ENCODE peak calls at places on chromosomes 13 and 19, in eight cellular contexts. One of them, this sample, is unnamed.
A peak's percentile ranks its signal among the peaks of the same experiment; 100 is the strongest.

GRCh38 chr19:45391346-45391745 is 13.5 kb downstream of the PPP1R13L start:
- DNase-seq in A172: no peak
- DNase-seq in heart right ventricle: no peak
- DNase-seq in stimulated activated CD8-positive, alpha-beta memory T cell treated with anti-CD3 and anti-CD28 coated beads, Interleukin-4, amount 100 ng/mL, for 24 hours: no peak
- DNase-seq in central memory CD4-positive, alpha-beta T cell: no peak
- DNase-seq in stimulated activated CD4-positive, alpha-beta T cell treated with anti-CD3 and anti-CD28 coated beads, Interleukin-15, amount 100 ng/mL, for 1 hour: no peak
- DNase-seq in SK-MEL-5: peak; percentile 59
- DNase-seq in pancreas: peak; percentile 16
- DNase-seq in this sample: no peak

GRCh38 chr19:14361824-14362223 is 19.4 kb upstream of the ADGRE5 start:
- DNase-seq in A172: no peak
- DNase-seq in heart right ventricle: no peak
- DNase-seq in stimulated activated CD8-positive, alpha-beta memory T cell treated with anti-CD3 and anti-CD28 coated beads, Interleukin-4, amount 100 ng/mL, for 24 hours: no peak
- DNase-seq in central memory CD4-positive, alpha-beta T cell: peak; percentile 48
- DNase-seq in stimulated activated CD4-positive, alpha-beta T cell treated with anti-CD3 and anti-CD28 coated beads, Interleukin-15, amount 100 ng/mL, for 1 hour: no peak
- DNase-seq in SK-MEL-5: peak; percentile 42
- DNase-seq in pancreas: no peak
- DNase-seq in this sample: no peak

GRCh38 chr13:105732946-105733529 is 802.4 kb downstream of the EFNB2 start:
- DNase-seq in A172: no peak
- DNase-seq in heart right ventricle: no peak
- DNase-seq in stimulated activated CD8-positive, alpha-beta memory T cell treated with anti-CD3 and anti-CD28 coated beads, Interleukin-4, amount 100 ng/mL, for 24 hours: no peak
- DNase-seq in central memory CD4-positive, alpha-beta T cell: no peak
- DNase-seq in stimulated activated CD4-positive, alpha-beta T cell treated with anti-CD3 and anti-CD28 coated beads, Interleukin-15, amount 100 ng/mL, for 1 hour: no peak
- DNase-seq in SK-MEL-5: no peak
- DNase-seq in pancreas: no peak
- DNase-seq in this sample: no peak

GRCh38 chr19:48329167-48329891 is 4.0 kb downstream of the EMP3 start:
- DNase-seq in A172: no peak
- DNase-seq in heart right ventricle: no peak
- DNase-seq in stimulated activated CD8-positive, alpha-beta memory T cell treated with anti-CD3 and anti-CD28 coated beads, Interleukin-4, amount 100 ng/mL, for 24 hours: peak; percentile 16
- DNase-seq in central memory CD4-positive, alpha-beta T cell: peak; percentile 47
- DNase-seq in stimulated activated CD4-positive, alpha-beta T cell treated with anti-CD3 and anti-CD28 coated beads, Interleukin-15, amount 100 ng/mL, for 1 hour: no peak
- DNase-seq in SK-MEL-5: peak; percentile 56
- DNase-seq in pancreas: no peak
- DNase-seq in this sample: no peak

GRCh38 chr13:45861352-45861751 is 9.8 kb upstream of the SIAH3 start:
- DNase-seq in A172: peak; percentile 8
- DNase-seq in heart right ventricle: no peak
- DNase-seq in stimulated activated CD8-positive, alpha-beta memory T cell treated with anti-CD3 and anti-CD28 coated beads, Interleukin-4, amount 100 ng/mL, for 24 hours: no peak
- DNase-seq in central memory CD4-positive, alpha-beta T cell: no peak
- DNase-seq in stimulated activated CD4-positive, alpha-beta T cell treated with anti-CD3 and anti-CD28 coated beads, Interleukin-15, amount 100 ng/mL, for 1 hour: no peak
- DNase-seq in SK-MEL-5: no peak
- DNase-seq in pancreas: no peak
- DNase-seq in this sample: no peak

GRCh38 chr13:111893071-111893606 is 173.8 kb upstream of the SOX1 start:
- DNase-seq in A172: no peak
- DNase-seq in heart right ventricle: no peak
- DNase-seq in stimulated activated CD8-positive, alpha-beta memory T cell treated with anti-CD3 and anti-CD28 coated beads, Interleukin-4, amount 100 ng/mL, for 24 hours: no peak
- DNase-seq in central memory CD4-positive, alpha-beta T cell: no peak
- DNase-seq in stimulated activated CD4-positive, alpha-beta T cell treated with anti-CD3 and anti-CD28 coated beads, Interleukin-15, amount 100 ng/mL, for 1 hour: no peak
- DNase-seq in SK-MEL-5: no peak
- DNase-seq in pancreas: no peak
- DNase-seq in this sample: no peak

GRCh38 chr19:33260628-33261418 is 35.2 kb upstream of the SLC7A10 start:
- DNase-seq in A172: no peak
- DNase-seq in heart right ventricle: no peak
- DNase-seq in stimulated activated CD8-positive, alpha-beta memory T cell treated with anti-CD3 and anti-CD28 coated beads, Interleukin-4, amount 100 ng/mL, for 24 hours: no peak
- DNase-seq in central memory CD4-positive, alpha-beta T cell: no peak
- DNase-seq in stimulated activated CD4-positive, alpha-beta T cell treated with anti-CD3 and anti-CD28 coated beads, Interleukin-15, amount 100 ng/mL, for 1 hour: no peak
- DNase-seq in SK-MEL-5: no peak
- DNase-seq in pancreas: peak; percentile 40
- DNase-seq in this sample: no peak

GRCh38 chr13:78382481-78382880 is 220.9 kb downstream of the POU4F1 start:
- DNase-seq in A172: no peak
- DNase-seq in heart right ventricle: peak; percentile 8
- DNase-seq in stimulated activated CD8-positive, alpha-beta memory T cell treated with anti-CD3 and anti-CD28 coated beads, Interleukin-4, amount 100 ng/mL, for 24 hours: no peak
- DNase-seq in central memory CD4-positive, alpha-beta T cell: no peak
- DNase-seq in stimulated activated CD4-positive, alpha-beta T cell treated with anti-CD3 and anti-CD28 coated beads, Interleukin-15, amount 100 ng/mL, for 1 hour: no peak
- DNase-seq in SK-MEL-5: no peak
- DNase-seq in pancreas: no peak
- DNase-seq in this sample: no peak

GRCh38 chr13:94414141-94414540 is 65.3 kb downstream of the DCT start:
- DNase-seq in A172: no peak
- DNase-seq in heart right ventricle: no peak
- DNase-seq in stimulated activated CD8-positive, alpha-beta memory T cell treated with anti-CD3 and anti-CD28 coated beads, Interleukin-4, amount 100 ng/mL, for 24 hours: no peak
- DNase-seq in central memory CD4-positive, alpha-beta T cell: no peak
- DNase-seq in stimulated activated CD4-positive, alpha-beta T cell treated with anti-CD3 and anti-CD28 coated beads, Interleukin-15, amount 100 ng/mL, for 1 hour: no peak
- DNase-seq in SK-MEL-5: no peak
- DNase-seq in pancreas: no peak
- DNase-seq in this sample: no peak

GRCh38 chr19:16626796-16627193 is 1.2 kb downstream of the MED26 start:
- DNase-seq in A172: no peak
- DNase-seq in heart right ventricle: no peak
- DNase-seq in stimulated activated CD8-positive, alpha-beta memory T cell treated with anti-CD3 and anti-CD28 coated beads, Interleukin-4, amount 100 ng/mL, for 24 hours: no peak
- DNase-seq in central memory CD4-positive, alpha-beta T cell: peak; percentile 7
- DNase-seq in stimulated activated CD4-positive, alpha-beta T cell treated with anti-CD3 and anti-CD28 coated beads, Interleukin-15, amount 100 ng/mL, for 1 hour: no peak
- DNase-seq in SK-MEL-5: no peak
- DNase-seq in pancreas: no peak
- DNase-seq in this sample: no peak

GRCh38 chr19:19606021-19606420 is 12.5 kb downstream of the PBX4 start:
- DNase-seq in A172: peak; percentile 92
- DNase-seq in heart right ventricle: no peak
- DNase-seq in stimulated activated CD8-positive, alpha-beta memory T cell treated with anti-CD3 and anti-CD28 coated beads, Interleukin-4, amount 100 ng/mL, for 24 hours: no peak
- DNase-seq in central memory CD4-positive, alpha-beta T cell: peak; percentile 77
- DNase-seq in stimulated activated CD4-positive, alpha-beta T cell treated with anti-CD3 and anti-CD28 coated beads, Interleukin-15, amount 100 ng/mL, for 1 hour: no peak
- DNase-seq in SK-MEL-5: no peak
- DNase-seq in pancreas: no peak
- DNase-seq in this sample: no peak

GRCh38 chr13:32426981-32427851 is 714 bp downstream of the N4BP2L1 start:
- DNase-seq in A172: no peak
- DNase-seq in heart right ventricle: peak; percentile 31
- DNase-seq in stimulated activated CD8-positive, alpha-beta memory T cell treated with anti-CD3 and anti-CD28 coated beads, Interleukin-4, amount 100 ng/mL, for 24 hours: peak; percentile 44
- DNase-seq in central memory CD4-positive, alpha-beta T cell: peak; percentile 62
- DNase-seq in stimulated activated CD4-positive, alpha-beta T cell treated with anti-CD3 and anti-CD28 coated beads, Interleukin-15, amount 100 ng/mL, for 1 hour: peak; percentile 42
- DNase-seq in SK-MEL-5: no peak
- DNase-seq in pancreas: peak; percentile 85
- DNase-seq in this sample: no peak

GRCh38 chr19:57934820-57935665 is at the start of gene ZNF418:
- DNase-seq in A172: no peak
- DNase-seq in heart right ventricle: peak; percentile 83
- DNase-seq in stimulated activated CD8-positive, alpha-beta memory T cell treated with anti-CD3 and anti-CD28 coated beads, Interleukin-4, amount 100 ng/mL, for 24 hours: peak; percentile 14
- DNase-seq in central memory CD4-positive, alpha-beta T cell: peak; percentile 50
- DNase-seq in stimulated activated CD4-positive, alpha-beta T cell treated with anti-CD3 and anti-CD28 coated beads, Interleukin-15, amount 100 ng/mL, for 1 hour: no peak
- DNase-seq in SK-MEL-5: peak; percentile 60
- DNase-seq in pancreas: peak; percentile 55
- DNase-seq in this sample: peak; percentile 45

GRCh38 chr19:30638889-30639288 is 266.7 kb downstream of the ZNF536 start:
- DNase-seq in A172: no peak
- DNase-seq in heart right ventricle: no peak
- DNase-seq in stimulated activated CD8-positive, alpha-beta memory T cell treated with anti-CD3 and anti-CD28 coated beads, Interleukin-4, amount 100 ng/mL, for 24 hours: no peak
- DNase-seq in central memory CD4-positive, alpha-beta T cell: no peak
- DNase-seq in stimulated activated CD4-positive, alpha-beta T cell treated with anti-CD3 and anti-CD28 coated beads, Interleukin-15, amount 100 ng/mL, for 1 hour: no peak
- DNase-seq in SK-MEL-5: no peak
- DNase-seq in pancreas: no peak
- DNase-seq in this sample: no peak

GRCh38 chr13:102261809-102262208 is 140.0 kb downstream of the FGF14 start:
- DNase-seq in A172: no peak
- DNase-seq in heart right ventricle: no peak
- DNase-seq in stimulated activated CD8-positive, alpha-beta memory T cell treated with anti-CD3 and anti-CD28 coated beads, Interleukin-4, amount 100 ng/mL, for 24 hours: no peak
- DNase-seq in central memory CD4-positive, alpha-beta T cell: no peak
- DNase-seq in stimulated activated CD4-positive, alpha-beta T cell treated with anti-CD3 and anti-CD28 coated beads, Interleukin-15, amount 100 ng/mL, for 1 hour: no peak
- DNase-seq in SK-MEL-5: no peak
- DNase-seq in pancreas: no peak
- DNase-seq in this sample: no peak

GRCh38 chr19:58052256-58052655 is 6.8 kb upstream of the ZNF135 start:
- DNase-seq in A172: no peak
- DNase-seq in heart right ventricle: no peak
- DNase-seq in stimulated activated CD8-positive, alpha-beta memory T cell treated with anti-CD3 and anti-CD28 coated beads, Interleukin-4, amount 100 ng/mL, for 24 hours: no peak
- DNase-seq in central memory CD4-positive, alpha-beta T cell: no peak
- DNase-seq in stimulated activated CD4-positive, alpha-beta T cell treated with anti-CD3 and anti-CD28 coated beads, Interleukin-15, amount 100 ng/mL, for 1 hour: no peak
- DNase-seq in SK-MEL-5: no peak
- DNase-seq in pancreas: no peak
- DNase-seq in this sample: no peak

GRCh38 chr19:45323671-45324081 is 1.0 kb upstream of the CKM start:
- DNase-seq in A172: no peak
- DNase-seq in heart right ventricle: peak; percentile 74
- DNase-seq in stimulated activated CD8-positive, alpha-beta memory T cell treated with anti-CD3 and anti-CD28 coated beads, Interleukin-4, amount 100 ng/mL, for 24 hours: no peak
- DNase-seq in central memory CD4-positive, alpha-beta T cell: no peak
- DNase-seq in stimulated activated CD4-positive, alpha-beta T cell treated with anti-CD3 and anti-CD28 coated beads, Interleukin-15, amount 100 ng/mL, for 1 hour: no peak
- DNase-seq in SK-MEL-5: no peak
- DNase-seq in pancreas: no peak
- DNase-seq in this sample: no peak

GRCh38 chr19:13619203-13619632 is 112.9 kb upstream of the CACNA1A start:
- DNase-seq in A172: no peak
- DNase-seq in heart right ventricle: no peak
- DNase-seq in stimulated activated CD8-positive, alpha-beta memory T cell treated with anti-CD3 and anti-CD28 coated beads, Interleukin-4, amount 100 ng/mL, for 24 hours: no peak
- DNase-seq in central memory CD4-positive, alpha-beta T cell: no peak
- DNase-seq in stimulated activated CD4-positive, alpha-beta T cell treated with anti-CD3 and anti-CD28 coated beads, Interleukin-15, amount 100 ng/mL, for 1 hour: no peak
- DNase-seq in SK-MEL-5: no peak
- DNase-seq in pancreas: no peak
- DNase-seq in this sample: no peak

GRCh38 chr13:37681295-37682032 is 82.9 kb upstream of the POSTN start:
- DNase-seq in A172: peak; percentile 26
- DNase-seq in heart right ventricle: no peak
- DNase-seq in stimulated activated CD8-positive, alpha-beta memory T cell treated with anti-CD3 and anti-CD28 coated beads, Interleukin-4, amount 100 ng/mL, for 24 hours: no peak
- DNase-seq in central memory CD4-positive, alpha-beta T cell: no peak
- DNase-seq in stimulated activated CD4-positive, alpha-beta T cell treated with anti-CD3 and anti-CD28 coated beads, Interleukin-15, amount 100 ng/mL, for 1 hour: no peak
- DNase-seq in SK-MEL-5: no peak
- DNase-seq in pancreas: no peak
- DNase-seq in this sample: peak; percentile 82

GRCh38 chr13:51959773-51960172 is 51.5 kb downstream of the ATP7B start:
- DNase-seq in A172: no peak
- DNase-seq in heart right ventricle: no peak
- DNase-seq in stimulated activated CD8-positive, alpha-beta memory T cell treated with anti-CD3 and anti-CD28 coated beads, Interleukin-4, amount 100 ng/mL, for 24 hours: no peak
- DNase-seq in central memory CD4-positive, alpha-beta T cell: no peak
- DNase-seq in stimulated activated CD4-positive, alpha-beta T cell treated with anti-CD3 and anti-CD28 coated beads, Interleukin-15, amount 100 ng/mL, for 1 hour: no peak
- DNase-seq in SK-MEL-5: no peak
- DNase-seq in pancreas: no peak
- DNase-seq in this sample: no peak

GRCh38 chr13:28347456-28348371 is 147.2 kb downstream of the FLT1 start:
- DNase-seq in A172: peak; percentile 22
- DNase-seq in heart right ventricle: no peak
- DNase-seq in stimulated activated CD8-positive, alpha-beta memory T cell treated with anti-CD3 and anti-CD28 coated beads, Interleukin-4, amount 100 ng/mL, for 24 hours: no peak
- DNase-seq in central memory CD4-positive, alpha-beta T cell: no peak
- DNase-seq in stimulated activated CD4-positive, alpha-beta T cell treated with anti-CD3 and anti-CD28 coated beads, Interleukin-15, amount 100 ng/mL, for 1 hour: no peak
- DNase-seq in SK-MEL-5: no peak
- DNase-seq in pancreas: no peak
- DNase-seq in this sample: no peak

GRCh38 chr13:50969691-50970090 is 60.1 kb downstream of the RNASEH2B start:
- DNase-seq in A172: peak; percentile 4
- DNase-seq in heart right ventricle: no peak
- DNase-seq in stimulated activated CD8-positive, alpha-beta memory T cell treated with anti-CD3 and anti-CD28 coated beads, Interleukin-4, amount 100 ng/mL, for 24 hours: no peak
- DNase-seq in central memory CD4-positive, alpha-beta T cell: no peak
- DNase-seq in stimulated activated CD4-positive, alpha-beta T cell treated with anti-CD3 and anti-CD28 coated beads, Interleukin-15, amount 100 ng/mL, for 1 hour: no peak
- DNase-seq in SK-MEL-5: peak; percentile 65
- DNase-seq in pancreas: no peak
- DNase-seq in this sample: no peak

GRCh38 chr19:46902402-46902766 is 41.6 kb downstream of the ARHGAP35 start:
- DNase-seq in A172: no peak
- DNase-seq in heart right ventricle: no peak
- DNase-seq in stimulated activated CD8-positive, alpha-beta memory T cell treated with anti-CD3 and anti-CD28 coated beads, Interleukin-4, amount 100 ng/mL, for 24 hours: no peak
- DNase-seq in central memory CD4-positive, alpha-beta T cell: no peak
- DNase-seq in stimulated activated CD4-positive, alpha-beta T cell treated with anti-CD3 and anti-CD28 coated beads, Interleukin-15, amount 100 ng/mL, for 1 hour: no peak
- DNase-seq in SK-MEL-5: no peak
- DNase-seq in pancreas: no peak
- DNase-seq in this sample: no peak

GRCh38 chr13:88097541-88097940 is 426.4 kb downstream of the SLITRK5 start:
- DNase-seq in A172: no peak
- DNase-seq in heart right ventricle: no peak
- DNase-seq in stimulated activated CD8-positive, alpha-beta memory T cell treated with anti-CD3 and anti-CD28 coated beads, Interleukin-4, amount 100 ng/mL, for 24 hours: no peak
- DNase-seq in central memory CD4-positive, alpha-beta T cell: no peak
- DNase-seq in stimulated activated CD4-positive, alpha-beta T cell treated with anti-CD3 and anti-CD28 coated beads, Interleukin-15, amount 100 ng/mL, for 1 hour: no peak
- DNase-seq in SK-MEL-5: no peak
- DNase-seq in pancreas: no peak
- DNase-seq in this sample: no peak

GRCh38 chr13:48303331-48304131 is at the start of gene RB1:
- DNase-seq in A172: peak; percentile 82
- DNase-seq in heart right ventricle: peak; percentile 94
- DNase-seq in stimulated activated CD8-positive, alpha-beta memory T cell treated with anti-CD3 and anti-CD28 coated beads, Interleukin-4, amount 100 ng/mL, for 24 hours: peak; percentile 84
- DNase-seq in central memory CD4-positive, alpha-beta T cell: peak; percentile 91
- DNase-seq in stimulated activated CD4-positive, alpha-beta T cell treated with anti-CD3 and anti-CD28 coated beads, Interleukin-15, amount 100 ng/mL, for 1 hour: peak; percentile 84
- DNase-seq in SK-MEL-5: peak; percentile 85
- DNase-seq in pancreas: peak; percentile 94
- DNase-seq in this sample: peak; percentile 72

GRCh38 chr19:12939292-12939606 is 840 bp downstream of the CALR start:
- DNase-seq in A172: no peak
- DNase-seq in heart right ventricle: no peak
- DNase-seq in stimulated activated CD8-positive, alpha-beta memory T cell treated with anti-CD3 and anti-CD28 coated beads, Interleukin-4, amount 100 ng/mL, for 24 hours: no peak
- DNase-seq in central memory CD4-positive, alpha-beta T cell: no peak
- DNase-seq in stimulated activated CD4-positive, alpha-beta T cell treated with anti-CD3 and anti-CD28 coated beads, Interleukin-15, amount 100 ng/mL, for 1 hour: no peak
- DNase-seq in SK-MEL-5: no peak
- DNase-seq in pancreas: no peak
- DNase-seq in this sample: no peak

GRCh38 chr13:75258159-75258782 is 223.7 kb downstream of the TBC1D4 start:
- DNase-seq in A172: peak; percentile 53
- DNase-seq in heart right ventricle: no peak
- DNase-seq in stimulated activated CD8-positive, alpha-beta memory T cell treated with anti-CD3 and anti-CD28 coated beads, Interleukin-4, amount 100 ng/mL, for 24 hours: no peak
- DNase-seq in central memory CD4-positive, alpha-beta T cell: no peak
- DNase-seq in stimulated activated CD4-positive, alpha-beta T cell treated with anti-CD3 and anti-CD28 coated beads, Interleukin-15, amount 100 ng/mL, for 1 hour: no peak
- DNase-seq in SK-MEL-5: peak; percentile 70
- DNase-seq in pancreas: no peak
- DNase-seq in this sample: no peak

GRCh38 chr13:41973247-41973741 is 12.4 kb upstream of the VWA8 start:
- DNase-seq in A172: no peak
- DNase-seq in heart right ventricle: peak; percentile 18
- DNase-seq in stimulated activated CD8-positive, alpha-beta memory T cell treated with anti-CD3 and anti-CD28 coated beads, Interleukin-4, amount 100 ng/mL, for 24 hours: no peak
- DNase-seq in central memory CD4-positive, alpha-beta T cell: no peak
- DNase-seq in stimulated activated CD4-positive, alpha-beta T cell treated with anti-CD3 and anti-CD28 coated beads, Interleukin-15, amount 100 ng/mL, for 1 hour: no peak
- DNase-seq in SK-MEL-5: no peak
- DNase-seq in pancreas: no peak
- DNase-seq in this sample: no peak

GRCh38 chr13:91546865-91547264 is 148.4 kb downstream of the GPC5 start:
- DNase-seq in A172: no peak
- DNase-seq in heart right ventricle: no peak
- DNase-seq in stimulated activated CD8-positive, alpha-beta memory T cell treated with anti-CD3 and anti-CD28 coated beads, Interleukin-4, amount 100 ng/mL, for 24 hours: no peak
- DNase-seq in central memory CD4-positive, alpha-beta T cell: no peak
- DNase-seq in stimulated activated CD4-positive, alpha-beta T cell treated with anti-CD3 and anti-CD28 coated beads, Interleukin-15, amount 100 ng/mL, for 1 hour: no peak
- DNase-seq in SK-MEL-5: peak; percentile 11
- DNase-seq in pancreas: no peak
- DNase-seq in this sample: no peak

GRCh38 chr19:13633109-13633508 is 126.8 kb upstream of the CACNA1A start:
- DNase-seq in A172: no peak
- DNase-seq in heart right ventricle: no peak
- DNase-seq in stimulated activated CD8-positive, alpha-beta memory T cell treated with anti-CD3 and anti-CD28 coated beads, Interleukin-4, amount 100 ng/mL, for 24 hours: no peak
- DNase-seq in central memory CD4-positive, alpha-beta T cell: no peak
- DNase-seq in stimulated activated CD4-positive, alpha-beta T cell treated with anti-CD3 and anti-CD28 coated beads, Interleukin-15, amount 100 ng/mL, for 1 hour: no peak
- DNase-seq in SK-MEL-5: peak; percentile 23
- DNase-seq in pancreas: no peak
- DNase-seq in this sample: no peak

GRCh38 chr19:19110410-19111137 is 27.7 kb downstream of the TMEM161A start:
- DNase-seq in A172: no peak
- DNase-seq in heart right ventricle: no peak
- DNase-seq in stimulated activated CD8-positive, alpha-beta memory T cell treated with anti-CD3 and anti-CD28 coated beads, Interleukin-4, amount 100 ng/mL, for 24 hours: no peak
- DNase-seq in central memory CD4-positive, alpha-beta T cell: no peak
- DNase-seq in stimulated activated CD4-positive, alpha-beta T cell treated with anti-CD3 and anti-CD28 coated beads, Interleukin-15, amount 100 ng/mL, for 1 hour: no peak
- DNase-seq in SK-MEL-5: no peak
- DNase-seq in pancreas: no peak
- DNase-seq in this sample: no peak

GRCh38 chr19:50460161-50460765 is 16.0 kb upstream of the EMC10 start:
- DNase-seq in A172: peak; percentile 75
- DNase-seq in heart right ventricle: no peak
- DNase-seq in stimulated activated CD8-positive, alpha-beta memory T cell treated with anti-CD3 and anti-CD28 coated beads, Interleukin-4, amount 100 ng/mL, for 24 hours: no peak
- DNase-seq in central memory CD4-positive, alpha-beta T cell: no peak
- DNase-seq in stimulated activated CD4-positive, alpha-beta T cell treated with anti-CD3 and anti-CD28 coated beads, Interleukin-15, amount 100 ng/mL, for 1 hour: no peak
- DNase-seq in SK-MEL-5: peak; percentile 15
- DNase-seq in pancreas: no peak
- DNase-seq in this sample: no peak